ENCODE peak calls at places on chromosomes 1 and 21, in six cellular contexts. One of them, this sample, is unnamed.
A peak's percentile ranks its signal among the peaks of the same experiment; 100 is the strongest.

GRCh38 chr1:224779491-224780020 is 149.9 kb upstream of the DNAH14 start:
- DNase-seq in PC-3: no peak
- DNase-seq in breast epithelium: no peak
- DNase-seq in GM12878: no peak
- DNase-seq in dorsolateral prefrontal cortex: no peak
- DNase-seq in WERI-Rb-1: no peak
- DNase-seq in this sample: no peak

GRCh38 chr21:28805885-28806284 is 186.8 kb downstream of the LTN1 start:
- DNase-seq in PC-3: peak; percentile 65
- DNase-seq in breast epithelium: no peak
- DNase-seq in GM12878: no peak
- DNase-seq in dorsolateral prefrontal cortex: no peak
- DNase-seq in WERI-Rb-1: no peak
- DNase-seq in this sample: no peak

GRCh38 chr1:109910123-109910962 is at the start of gene CSF1:
- DNase-seq in PC-3: peak; percentile 48
- DNase-seq in breast epithelium: peak; percentile 71
- DNase-seq in GM12878: peak; percentile 48
- DNase-seq in dorsolateral prefrontal cortex: peak; percentile 84
- DNase-seq in WERI-Rb-1: peak; percentile 52
- DNase-seq in this sample: peak; percentile 83

GRCh38 chr1:63718464-63719075 is 55.2 kb upstream of the ROR1 start:
- DNase-seq in PC-3: no peak
- DNase-seq in breast epithelium: no peak
- DNase-seq in GM12878: no peak
- DNase-seq in dorsolateral prefrontal cortex: no peak
- DNase-seq in WERI-Rb-1: no peak
- DNase-seq in this sample: no peak

GRCh38 chr1:230087722-230088115 is 20.7 kb downstream of the GALNT2 start:
- DNase-seq in PC-3: no peak
- DNase-seq in breast epithelium: no peak
- DNase-seq in GM12878: no peak
- DNase-seq in dorsolateral prefrontal cortex: no peak
- DNase-seq in WERI-Rb-1: no peak
- DNase-seq in this sample: no peak

GRCh38 chr1:58403894-58404293 is 142.6 kb downstream of the OMA1 start:
- DNase-seq in PC-3: no peak
- DNase-seq in breast epithelium: no peak
- DNase-seq in GM12878: no peak
- DNase-seq in dorsolateral prefrontal cortex: no peak
- DNase-seq in WERI-Rb-1: no peak
- DNase-seq in this sample: no peak

GRCh38 chr21:34008618-34009017 is 64.8 kb upstream of the MRPS6 start:
- DNase-seq in PC-3: no peak
- DNase-seq in breast epithelium: no peak
- DNase-seq in GM12878: no peak
- DNase-seq in dorsolateral prefrontal cortex: no peak
- DNase-seq in WERI-Rb-1: no peak
- DNase-seq in this sample: no peak

GRCh38 chr1:101360506-101360905 is 123.7 kb downstream of the S1PR1 start:
- DNase-seq in PC-3: no peak
- DNase-seq in breast epithelium: no peak
- DNase-seq in GM12878: no peak
- DNase-seq in dorsolateral prefrontal cortex: no peak
- DNase-seq in WERI-Rb-1: no peak
- DNase-seq in this sample: no peak

GRCh38 chr1:164601399-164602141 is 42.6 kb downstream of the PBX1 start:
- DNase-seq in PC-3: no peak
- DNase-seq in breast epithelium: no peak
- DNase-seq in GM12878: no peak
- DNase-seq in dorsolateral prefrontal cortex: no peak
- DNase-seq in WERI-Rb-1: peak; percentile 68
- DNase-seq in this sample: no peak

GRCh38 chr21:41207401-41208388 is 39.7 kb downstream of the BACE2 start:
- DNase-seq in PC-3: no peak
- DNase-seq in breast epithelium: peak; percentile 70
- DNase-seq in GM12878: no peak
- DNase-seq in dorsolateral prefrontal cortex: peak; percentile 42
- DNase-seq in WERI-Rb-1: no peak
- DNase-seq in this sample: peak; percentile 78

GRCh38 chr1:29406814-29407213 is 170.5 kb downstream of the PTPRU start:
- DNase-seq in PC-3: no peak
- DNase-seq in breast epithelium: no peak
- DNase-seq in GM12878: no peak
- DNase-seq in dorsolateral prefrontal cortex: no peak
- DNase-seq in WERI-Rb-1: no peak
- DNase-seq in this sample: no peak

GRCh38 chr1:32273389-32274208 is 18.3 kb upstream of the HDAC1 start:
- DNase-seq in PC-3: peak; percentile 88
- DNase-seq in breast epithelium: no peak
- DNase-seq in GM12878: no peak
- DNase-seq in dorsolateral prefrontal cortex: no peak
- DNase-seq in WERI-Rb-1: no peak
- DNase-seq in this sample: no peak

GRCh38 chr1:230105754-230106625 is 39.0 kb downstream of the GALNT2 start:
- DNase-seq in PC-3: peak; percentile 99
- DNase-seq in breast epithelium: no peak
- DNase-seq in GM12878: peak; percentile 59
- DNase-seq in dorsolateral prefrontal cortex: no peak
- DNase-seq in WERI-Rb-1: no peak
- DNase-seq in this sample: no peak

GRCh38 chr1:177780096-177780700 is 189.7 kb downstream of the SEC16B start:
- DNase-seq in PC-3: peak; percentile 73
- DNase-seq in breast epithelium: no peak
- DNase-seq in GM12878: no peak
- DNase-seq in dorsolateral prefrontal cortex: no peak
- DNase-seq in WERI-Rb-1: peak; percentile 45
- DNase-seq in this sample: no peak

DNA sequence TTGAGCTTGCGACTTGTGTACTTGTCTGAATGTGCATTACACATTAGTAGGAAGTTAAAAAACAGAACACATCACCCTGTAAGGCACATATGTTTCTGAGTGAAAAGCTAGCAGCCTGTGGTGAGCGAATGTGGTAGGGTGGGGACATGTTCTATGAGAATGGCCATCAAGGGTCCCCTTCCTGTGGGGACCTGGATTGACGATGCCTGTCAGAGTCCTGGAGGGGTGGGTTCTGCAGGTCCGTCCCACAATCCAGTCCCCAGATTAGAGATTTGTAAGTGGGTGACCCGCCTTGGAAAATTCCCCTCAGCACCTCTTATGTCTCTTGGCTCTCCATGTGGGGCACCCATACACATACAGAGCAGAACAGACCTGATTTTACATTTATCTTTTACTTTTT is 40.0 kb downstream of the MTARC1 start:
- DNase-seq in PC-3: no peak
- DNase-seq in breast epithelium: no peak
- DNase-seq in GM12878: no peak
- DNase-seq in dorsolateral prefrontal cortex: no peak
- DNase-seq in WERI-Rb-1: no peak
- DNase-seq in this sample: no peak
- H3K27me3 ChIP-seq in PC-3: no peaks in the 10 kb centered on the region
- H3K27me3 ChIP-seq in breast epithelium: no peaks in the 10 kb centered on the region
- H3K27me3 ChIP-seq in GM12878: no peaks in the 10 kb centered on the region
- H3K27me3 ChIP-seq in dorsolateral prefrontal cortex: no peaks in the 10 kb centered on the region
- H3K27me3 ChIP-seq in WERI-Rb-1: no peaks in the 10 kb centered on the region
- H3K27me3 ChIP-seq in this sample: no peaks in the 10 kb centered on the region

GRCh38 chr1:6440198-6441126 is 15.9 kb downstream of the ESPN start:
- DNase-seq in PC-3: peak; percentile 85
- DNase-seq in breast epithelium: no peak
- DNase-seq in GM12878: no peak
- DNase-seq in dorsolateral prefrontal cortex: no peak
- DNase-seq in WERI-Rb-1: peak; percentile 89
- DNase-seq in this sample: no peak
- TF ChIP-seq CTCF in PC-3: peak; percentile 53
- TF ChIP-seq CTCF in breast epithelium: no peak
- TF ChIP-seq CTCF in GM12878: peak; percentile 23
- TF ChIP-seq CTCF in dorsolateral prefrontal cortex: no peak
- TF ChIP-seq CTCF in WERI-Rb-1: peak; percentile 65
- TF ChIP-seq CTCF in this sample: peak; percentile 49

GRCh38 chr1:153402226-153402625 is 11.4 kb upstream of the S100A8 start:
- DNase-seq in PC-3: no peak
- DNase-seq in breast epithelium: no peak
- DNase-seq in GM12878: no peak
- DNase-seq in dorsolateral prefrontal cortex: no peak
- DNase-seq in WERI-Rb-1: peak; percentile 4
- DNase-seq in this sample: no peak
- H3K4me3 ChIP-seq in PC-3: no peak overlapping the region
- H3K4me3 ChIP-seq in breast epithelium: no peak overlapping the region
- H3K4me3 ChIP-seq in GM12878: no peak overlapping the region
- H3K4me3 ChIP-seq in dorsolateral prefrontal cortex: no peak overlapping the region
- H3K4me3 ChIP-seq in WERI-Rb-1: no peak overlapping the region
- H3K4me3 ChIP-seq in this sample: no peak overlapping the region

DNA sequence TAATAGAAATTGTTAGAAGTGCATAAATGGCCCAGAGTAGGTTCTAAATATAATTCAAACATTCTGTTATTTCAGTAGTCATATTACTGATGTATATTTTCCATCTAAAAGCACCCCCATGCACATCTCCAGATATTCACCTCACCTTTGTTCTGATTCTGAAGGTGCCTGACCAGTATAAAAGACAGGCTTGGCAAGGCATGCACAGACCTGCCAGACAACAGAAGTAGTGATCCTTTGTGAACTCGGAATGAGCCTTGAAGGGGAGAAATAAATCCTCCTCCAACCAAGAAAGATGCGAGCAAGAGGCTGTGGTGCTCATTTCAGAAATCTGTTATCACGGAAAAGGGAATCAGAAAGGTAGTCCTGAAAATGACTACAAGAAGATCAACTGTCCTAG is 287.3 kb downstream of the VAV3 start:
- DNase-seq in PC-3: no peak
- DNase-seq in breast epithelium: peak; percentile 34
- DNase-seq in GM12878: no peak
- DNase-seq in dorsolateral prefrontal cortex: no peak
- DNase-seq in WERI-Rb-1: peak; percentile 16
- DNase-seq in this sample: no peak
- H3K27me3 ChIP-seq in PC-3: no peaks in the 10 kb centered on the region
- H3K27me3 ChIP-seq in breast epithelium: no peaks in the 10 kb centered on the region
- H3K27me3 ChIP-seq in GM12878: no peaks in the 10 kb centered on the region
- H3K27me3 ChIP-seq in dorsolateral prefrontal cortex: no peaks in the 10 kb centered on the region
- H3K27me3 ChIP-seq in WERI-Rb-1: no peaks in the 10 kb centered on the region
- H3K27me3 ChIP-seq in this sample: no peaks in the 10 kb centered on the region

GRCh38 chr1:203196371-203196770 is 9.9 kb upstream of the CHI3L1 start:
- DNase-seq in PC-3: no peak
- DNase-seq in breast epithelium: no peak
- DNase-seq in GM12878: no peak
- DNase-seq in dorsolateral prefrontal cortex: no peak
- DNase-seq in WERI-Rb-1: no peak
- DNase-seq in this sample: no peak
- TF ChIP-seq CTCF in PC-3: peak; percentile 24
- TF ChIP-seq CTCF in breast epithelium: no peak
- TF ChIP-seq CTCF in GM12878: no peak
- TF ChIP-seq CTCF in dorsolateral prefrontal cortex: no peak
- TF ChIP-seq CTCF in WERI-Rb-1: peak; percentile 54
- TF ChIP-seq CTCF in this sample: no peak

GRCh38 chr1:19313636-19313959 is 1.5 kb downstream of the SLC66A1 start:
- DNase-seq in PC-3: peak; percentile 49
- DNase-seq in breast epithelium: no peak
- DNase-seq in GM12878: no peak
- DNase-seq in dorsolateral prefrontal cortex: no peak
- DNase-seq in WERI-Rb-1: no peak
- DNase-seq in this sample: no peak
- H3K4me3 ChIP-seq in PC-3: no peak overlapping the region
- H3K4me3 ChIP-seq in breast epithelium: no peak overlapping the region
- H3K4me3 ChIP-seq in GM12878: peak overlapping the region; percentile 83
- H3K4me3 ChIP-seq in dorsolateral prefrontal cortex: no peak overlapping the region
- H3K4me3 ChIP-seq in WERI-Rb-1: no peak overlapping the region
- H3K4me3 ChIP-seq in this sample: no peak overlapping the region

GRCh38 chr1:37429038-37429437 is 45.3 kb upstream of the ZC3H12A start:
- DNase-seq in PC-3: no peak
- DNase-seq in breast epithelium: no peak
- DNase-seq in GM12878: no peak
- DNase-seq in dorsolateral prefrontal cortex: no peak
- DNase-seq in WERI-Rb-1: no peak
- DNase-seq in this sample: no peak
- H3K27me3 ChIP-seq in PC-3: peaks cover 21% of the 10 kb centered on the region
- H3K27me3 ChIP-seq in breast epithelium: no peaks in the 10 kb centered on the region
- H3K27me3 ChIP-seq in GM12878: no peaks in the 10 kb centered on the region
- H3K27me3 ChIP-seq in dorsolateral prefrontal cortex: no peaks in the 10 kb centered on the region
- H3K27me3 ChIP-seq in WERI-Rb-1: no peaks in the 10 kb centered on the region
- H3K27me3 ChIP-seq in this sample: peaks cover 91% of the 10 kb centered on the region

GRCh38 chr1:186191511-186191910 is 183.5 kb downstream of the TPR start:
- DNase-seq in PC-3: no peak
- DNase-seq in breast epithelium: no peak
- DNase-seq in GM12878: no peak
- DNase-seq in dorsolateral prefrontal cortex: no peak
- DNase-seq in WERI-Rb-1: no peak
- DNase-seq in this sample: no peak
- TF ChIP-seq CTCF in PC-3: no peak
- TF ChIP-seq CTCF in breast epithelium: no peak
- TF ChIP-seq CTCF in GM12878: no peak
- TF ChIP-seq CTCF in dorsolateral prefrontal cortex: no peak
- TF ChIP-seq CTCF in WERI-Rb-1: no peak
- TF ChIP-seq CTCF in this sample: no peak

DNA sequence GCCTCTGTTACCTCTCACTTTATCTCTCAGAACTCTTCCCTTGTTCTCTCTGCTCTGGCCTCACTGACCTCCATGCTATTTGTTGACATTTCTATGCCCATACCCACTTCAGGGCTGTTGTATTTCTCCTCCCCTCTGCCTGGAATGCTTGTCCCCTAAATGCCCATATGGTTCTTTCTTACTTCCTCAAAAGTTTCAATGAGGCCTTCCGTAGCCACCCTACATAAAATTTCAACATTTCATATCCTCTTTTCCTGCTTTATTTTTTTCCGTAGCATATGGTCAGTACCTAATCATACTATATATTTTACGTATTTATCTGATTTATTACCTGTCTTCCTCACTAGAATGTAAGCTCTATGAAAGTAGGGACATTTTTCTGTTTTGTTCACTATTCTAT is 47.1 kb upstream of the ZYG11A start:
- DNase-seq in PC-3: no peak
- DNase-seq in breast epithelium: no peak
- DNase-seq in GM12878: no peak
- DNase-seq in dorsolateral prefrontal cortex: no peak
- DNase-seq in WERI-Rb-1: no peak
- DNase-seq in this sample: no peak
- H3K4me3 ChIP-seq in PC-3: no peak overlapping the region
- H3K4me3 ChIP-seq in breast epithelium: no peak overlapping the region
- H3K4me3 ChIP-seq in GM12878: no peak overlapping the region
- H3K4me3 ChIP-seq in dorsolateral prefrontal cortex: no peak overlapping the region
- H3K4me3 ChIP-seq in WERI-Rb-1: no peak overlapping the region
- H3K4me3 ChIP-seq in this sample: no peak overlapping the region

This sample was measured in left ventricle myocardium inferior.